ENCODE peak calls at places on chromosomes 13 and 19, in six cellular contexts. X is H1, L is neuronal stem cell, H is IMR-90, Y is H9, K is trophoblast cell. V is an unnamed sample.
A peak's percentile ranks its signal among the peaks of the same experiment; 100 is the strongest.

GRCh38 chr19:11420894-11421606 is 1.9 kb upstream of the RGL3 start:
- DNase-seq in X (no peak), L (no peak), H (no peak), Y (peak; percentile 79), K (no peak), V (no peak)

GRCh38 chr13:30037766-30038165 is 187.3 kb upstream of the UBL3 start:
- DNase-seq in X (no peak), L (no peak), H (peak; percentile 59), Y (no peak), K (no peak), V (peak; percentile 26)

GRCh38 chr13:107650081-107650701 is 565.1 kb downstream of the LIG4 start:
- DNase-seq in X (peak; percentile 47), L (peak; percentile 57), H (peak; percentile 62), Y (peak; percentile 78), K (no peak), V (peak; percentile 68)

GRCh38 chr13:47794963-47795362 is 206.1 kb downstream of the SUCLA2 start:
- DNase-seq in X (no peak), L (no peak), H (peak; percentile 2), Y (no peak), K (no peak), V (peak; percentile 22)

GRCh38 chr13:91805605-91806004 is 407.2 kb downstream of the GPC5 start:
- DNase-seq in X (no peak), L (no peak), H (no peak), Y (no peak), K (no peak), V (peak; percentile 10)

GRCh38 chr19:11208526-11209471 is 11.5 kb upstream of the KANK2 start:
- DNase-seq in X (no peak), L (no peak), H (no peak), Y (peak; percentile 24), K (no peak), V (peak; percentile 50)

GRCh38 chr13:83546476-83546875 is 335.8 kb downstream of the SLITRK1 start:
- DNase-seq in X (no peak), L (no peak), H (no peak), Y (no peak), K (no peak), V (no peak)

GRCh38 chr13:83453300-83453699 is 429.0 kb downstream of the SLITRK1 start:
- DNase-seq in X (no peak), L (no peak), H (no peak), Y (no peak), K (no peak), V (no peak)

GRCh38 chr19:28465317-28466086 is 747.4 kb downstream of the UQCRFS1 start:
- DNase-seq in X (no peak), L (no peak), H (no peak), Y (no peak), K (no peak), V (no peak)

GRCh38 chr13:21703846-21704245 is 33.0 kb downstream of the FGF9 start:
- DNase-seq in X (no peak), L (no peak), H (no peak), Y (no peak), K (no peak), V (no peak)

GRCh38 chr19:1284979-1285736 is 515 bp upstream of the EFNA2 start:
- DNase-seq in X (no peak), L (no peak), H (no peak), Y (no peak), K (no peak), V (no peak)

GRCh38 chr19:43545981-43546380 is 13.0 kb downstream of the ZNF575 start:
- DNase-seq in X (no peak), L (no peak), H (no peak), Y (no peak), K (no peak), V (no peak)

GRCh38 chr13:32415019-32415418 is 12.9 kb downstream of the N4BP2L1 start:
- DNase-seq in X (no peak), L (no peak), H (no peak), Y (peak; percentile 65), K (no peak), V (peak; percentile 9)

GRCh38 chr13:82436099-82436585 is 1446.1 kb downstream of the SLITRK1 start:
- DNase-seq in X (no peak), L (no peak), H (no peak), Y (no peak), K (no peak), V (no peak)

GRCh38 chr13:48235100-48235813 is 2.3 kb downstream of the ITM2B start:
- DNase-seq in X (no peak), L (no peak), H (peak; percentile 25), Y (peak; percentile 55), K (peak; percentile 50), V (peak; percentile 54)

GRCh38 chr19:55118401-55118991 is 1.1 kb upstream of the PPP1R12C start:
- DNase-seq in X (peak; percentile 73), L (peak; percentile 75), H (no peak), Y (peak; percentile 94), K (no peak), V (no peak)

GRCh38 chr13:21670006-21670882 is 629 bp upstream of the FGF9 start:
- DNase-seq in X (no peak), L (peak; percentile 72), H (peak; percentile 48), Y (peak; percentile 72), K (no peak), V (peak; percentile 69)

GRCh38 chr13:110866491-110867170 is 48.2 kb downstream of the ANKRD10 start:
- DNase-seq in X (no peak), L (no peak), H (no peak), Y (no peak), K (no peak), V (no peak)

GRCh38 chr19:45442927-45443461 is 19.3 kb upstream of the ERCC1 start:
- DNase-seq in X (no peak), L (no peak), H (peak; percentile 59), Y (peak; percentile 68), K (peak; percentile 99), V (peak; percentile 83)

GRCh38 chr19:51713319-51714285 is 10.2 kb downstream of the HAS1 start:
- DNase-seq in X (no peak), L (no peak), H (no peak), Y (no peak), K (no peak), V (no peak)

GRCh38 chr19:41364546-41365391 is 820 bp upstream of the B9D2 start:
- DNase-seq in X (no peak), L (no peak), H (peak; percentile 15), Y (no peak), K (no peak), V (no peak)

GRCh38 chr19:41366089-41366488 is 2.1 kb upstream of the B9D2 start:
- DNase-seq in X (no peak), L (no peak), H (no peak), Y (no peak), K (no peak), V (no peak)

GRCh38 chr19:41362143-41362847 is 1.7 kb downstream of the B9D2 start:
- DNase-seq in X (no peak), L (no peak), H (no peak), Y (no peak), K (peak; percentile 61), V (peak; percentile 26)

GRCh38 chr19:41363371-41363752 is 587 bp downstream of the B9D2 start:
- DNase-seq in X (no peak), L (no peak), H (no peak), Y (no peak), K (no peak), V (no peak)

DNA sequence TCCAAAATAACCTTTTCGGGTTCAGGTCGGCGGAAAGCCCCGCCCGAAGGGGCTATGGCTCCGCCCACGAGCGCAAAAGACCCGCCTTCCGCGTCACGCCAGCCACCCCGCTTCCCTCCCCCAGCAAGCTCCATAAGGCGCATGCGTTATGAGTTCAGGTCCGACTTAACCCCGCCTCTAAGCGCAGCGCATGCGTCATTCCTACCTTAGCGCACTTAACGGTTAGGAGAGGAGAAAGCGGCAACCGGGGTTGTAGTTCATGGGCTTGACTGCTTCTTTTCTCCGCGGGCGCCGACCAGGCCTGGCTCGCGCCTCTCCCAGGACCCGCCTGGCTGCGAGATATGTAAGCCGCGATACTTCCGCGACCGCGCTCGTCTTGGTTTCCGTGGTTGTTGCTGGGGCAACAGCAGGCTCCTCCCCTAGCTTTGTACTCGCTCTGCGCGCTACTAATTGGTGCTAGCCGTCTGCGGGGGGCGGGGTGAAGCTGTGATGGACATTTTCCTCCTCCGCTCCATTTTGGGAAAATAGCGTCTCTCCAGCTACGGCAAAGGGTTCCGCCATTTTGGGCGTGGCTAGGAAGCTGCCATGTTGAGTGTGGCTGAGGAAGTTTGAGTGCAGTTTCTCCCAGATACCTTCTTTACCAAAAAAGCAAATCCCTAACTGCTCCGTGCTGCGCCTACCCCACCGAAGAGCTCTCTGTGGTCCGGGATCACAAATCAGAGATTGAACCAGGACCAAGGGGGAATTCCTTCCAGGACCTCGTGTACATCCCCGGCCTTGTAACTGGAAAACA is at the start of gene B9D2:
- DNase-seq in X (peak; percentile 93), L (peak; percentile 98), H (peak; percentile 98), Y (peak; percentile 98), K (peak; percentile 98), V (peak; percentile 99)
- H3K4ac ChIP-seq in X (peak within 1 kb of the TSS; percentile 87), L (peak within 1 kb of the TSS; percentile 69), H (peak within 1 kb of the TSS; percentile 97), Y (no peak within 1 kb of the TSS), K (peak within 1 kb of the TSS; percentile 58), V (peak within 1 kb of the TSS; percentile 100)

GRCh38 chr13:25171517-25172302 is at the start of gene AMER2:
- DNase-seq in X (no peak), L (peak; percentile 57), H (no peak), Y (no peak), K (peak; percentile 3), V (peak; percentile 35)
- H3K27ac ChIP-seq in X (no peak within 1 kb of the TSS), L (no peak within 1 kb of the TSS), H (no peak within 1 kb of the TSS), Y (no peak within 1 kb of the TSS), K (no peak within 1 kb of the TSS), V (no peak within 1 kb of the TSS)

DNA sequence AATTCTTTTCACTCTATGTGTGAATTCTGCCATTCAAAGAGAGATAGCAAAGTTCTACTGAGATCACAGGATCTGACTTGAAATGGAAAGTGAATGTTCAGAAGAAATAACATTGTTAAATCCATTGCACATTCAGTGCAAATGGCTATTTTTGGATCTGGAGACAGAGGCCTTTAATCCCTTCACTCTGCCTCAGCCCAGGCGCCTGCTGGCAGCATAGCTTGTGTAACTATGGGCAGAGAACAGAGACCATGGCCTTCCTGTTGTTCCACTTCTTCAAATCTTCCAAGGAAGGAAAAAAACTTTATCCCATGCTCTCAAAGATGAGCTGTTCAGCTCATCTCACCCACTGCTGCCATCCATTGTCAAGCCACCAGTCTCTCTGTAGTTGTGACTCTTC is 265.4 kb downstream of the LMO7 start:
- DNase-seq in X (no peak), L (no peak), H (no peak), Y (no peak), K (no peak), V (peak; percentile 6)
- H2AFZ ChIP-seq in X (no peak overlapping the region), L (no peak overlapping the region), H (no peak overlapping the region), Y (no peak overlapping the region), K (no peak overlapping the region), V (no peak overlapping the region)

GRCh38 chr19:34963531-34964406 is at the start of gene ZNF792:
- DNase-seq in X (peak; percentile 7), L (peak; percentile 40), H (peak; percentile 34), Y (peak; percentile 82), K (no peak), V (peak; percentile 63)
- H3K4ac ChIP-seq in X (peak within 1 kb of the TSS; percentile 87), L (peak within 1 kb of the TSS; percentile 96), H (peak within 1 kb of the TSS; percentile 65), Y (no peak within 1 kb of the TSS), K (peak within 1 kb of the TSS; percentile 24), V (peak within 1 kb of the TSS; percentile 1)

V was measured in mesenchymal stem cell.